ENCODE peak calls at places on chromosomes 1 and 21, in eight cellular contexts. D, W, P, X, Y, M, U and K are unnamed samples.

GRCh38 chr21:31282095-31282709 is 61.9 kb downstream of the TIAM1 start:
- DNase-seq in D (peak; percentile 74), P (no peak), U (no peak), M (no peak), W (peak; percentile 89), Y (peak; percentile 13), X (peak; percentile 78), K (peak; percentile 91)

GRCh38 chr1:12636098-12636950 is 7.6 kb upstream of the AADACL4 start:
- DNase-seq in X (no peak), U (no peak), W (no peak), D (no peak), P (no peak), M (no peak), Y (no peak), K (no peak)

GRCh38 chr1:234475166-234475793 is 3.7 kb downstream of the TARBP1 start:
- DNase-seq in P (no peak), M (no peak), D (no peak), W (no peak), U (peak; percentile 51), X (no peak), Y (no peak), K (no peak)

GRCh38 chr1:110207831-110208230 is 2.3 kb upstream of the KCNC4 start:
- DNase-seq in D (no peak), U (no peak), M (no peak), W (peak; percentile 75), Y (peak; percentile 48), X (no peak), P (no peak), K (no peak)

GRCh38 chr1:188314557-188315137 is 1485.9 kb downstream of the PLA2G4A start:
- DNase-seq in M (no peak), W (no peak), Y (no peak), D (no peak), P (no peak), X (no peak), U (no peak), K (no peak)

GRCh38 chr1:39063191-39063590 is 37.0 kb downstream of the NDUFS5 start:
- DNase-seq in U (no peak), Y (no peak), M (no peak), P (no peak), W (no peak), X (no peak), D (no peak), K (no peak)

GRCh38 chr1:165369255-165369848 is 12.8 kb upstream of the LMX1A start:
- DNase-seq in P (no peak), Y (peak; percentile 48), X (no peak), U (peak; percentile 81), W (peak; percentile 73), M (no peak), D (no peak), K (no peak)

GRCh38 chr21:35231115-35231514 is 182.0 kb upstream of the RUNX1 start:
- DNase-seq in Y (no peak), X (no peak), P (no peak), W (no peak), U (no peak), D (no peak), M (no peak), K (no peak)

GRCh38 chr1:116044071-116044470 is 67.1 kb upstream of the MAB21L3 start:
- DNase-seq in M (no peak), Y (no peak), D (no peak), U (no peak), X (no peak), W (no peak), P (no peak), K (no peak)

GRCh38 chr1:87961992-87962391 is 633.3 kb downstream of the LMO4 start:
- DNase-seq in P (no peak), U (no peak), D (no peak), M (no peak), Y (no peak), W (peak; percentile 54), X (no peak), K (peak; percentile 32)

GRCh38 chr1:156104861-156105546 is 9.5 kb upstream of the LMNA start:
- DNase-seq in Y (no peak), P (peak; percentile 78), D (no peak), U (no peak), X (no peak), M (no peak), W (peak; percentile 86), K (no peak)

GRCh38 chr1:99855914-99856450 is 5.8 kb downstream of the AGL start:
- DNase-seq in D (no peak), X (no peak), U (no peak), M (no peak), P (no peak), Y (no peak), W (peak; percentile 23), K (no peak)

GRCh38 chr1:16006010-16006409 is 2.0 kb downstream of the SRARP start:
- DNase-seq in W (no peak), D (no peak), P (no peak), M (no peak), U (peak; percentile 66), Y (no peak), X (no peak), K (no peak)

GRCh38 chr1:114215426-114215825 is 61.8 kb upstream of the SYT6 start:
- DNase-seq in M (no peak), P (no peak), Y (no peak), D (no peak), U (no peak), X (no peak), W (peak; percentile 35), K (no peak)

GRCh38 chr1:153488731-153489130 is 28.3 kb upstream of the S100A7 start:
- DNase-seq in W (peak; percentile 52), P (peak; percentile 87), U (no peak), X (no peak), Y (no peak), D (peak; percentile 70), M (no peak), K (no peak)

GRCh38 chr1:213603087-213603486 is 384.7 kb upstream of the PROX1 start:
- DNase-seq in Y (no peak), P (no peak), U (no peak), D (no peak), W (no peak), X (no peak), M (no peak), K (no peak)

GRCh38 chr21:26169061-26169610 is 1.4 kb downstream of the APP start:
- DNase-seq in X (no peak), P (peak; percentile 70), Y (peak; percentile 43), M (no peak), W (peak; percentile 75), D (no peak), U (peak; percentile 80), K (no peak)

GRCh38 chr1:5857011-5857410 is 135.2 kb downstream of the NPHP4 start:
- DNase-seq in M (no peak), X (no peak), D (no peak), P (no peak), W (no peak), U (no peak), Y (no peak), K (no peak)
- TF ChIP-seq CTCF in M (no peak), X (no peak), D (no peak), P (no peak), W (no peak), U (no peak), Y (no peak), K (no peak)

GRCh38 chr1:244834596-244835275 is 722 bp upstream of the COX20 start:
- DNase-seq in D (peak; percentile 72), W (peak; percentile 95), M (peak; percentile 97), Y (peak; percentile 71), X (peak; percentile 79), P (peak; percentile 94), U (peak; percentile 97), K (peak; percentile 72)

GRCh38 chr1:244837597-244838258 is 2.3 kb downstream of the COX20 start:
- DNase-seq in W (no peak), X (no peak), D (no peak), U (no peak), M (no peak), Y (no peak), P (no peak), K (no peak)

GRCh38 chr1:244836135-244836521 is 670 bp downstream of the COX20 start:
- DNase-seq in X (no peak), M (no peak), U (no peak), W (peak; percentile 64), D (no peak), Y (peak; percentile 52), P (no peak), K (peak; percentile 2)

GRCh38 chr1:244835276-244836134 is at the start of gene COX20:
- DNase-seq in W (peak; percentile 98), X (peak; percentile 72), U (peak; percentile 97), P (peak; percentile 96), Y (peak; percentile 66), M (peak; percentile 97), D (peak; percentile 38), K (peak; percentile 55)

DNA sequence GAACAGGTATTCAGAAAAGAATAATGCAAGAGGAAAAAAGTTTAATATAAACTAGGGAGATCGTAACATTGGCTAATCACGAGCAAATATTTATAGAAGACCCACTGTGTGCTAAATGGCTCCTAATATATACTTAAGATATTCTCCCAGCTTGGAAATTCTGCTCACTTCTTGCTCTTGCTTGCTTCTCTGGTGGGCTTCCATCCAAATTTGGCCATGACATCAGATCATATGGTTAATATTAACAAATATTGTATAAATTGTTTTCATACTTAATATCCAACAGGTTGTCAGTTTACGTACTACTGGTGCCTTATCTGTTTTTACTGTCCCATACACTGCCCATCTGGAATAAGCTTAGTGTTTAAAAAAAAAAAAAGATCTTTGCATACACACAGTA is 1.1 kb downstream of the COX20 start:
- DNase-seq in Y (no peak), M (no peak), P (no peak), X (no peak), U (no peak), W (peak; percentile 50), D (no peak), K (no peak)
- H3K4me3 ChIP-seq in Y (peak overlapping the region; percentile 69), M (peak overlapping the region; percentile 75), P (peak overlapping the region; percentile 77), X (peak overlapping the region; percentile 65), U (peak overlapping the region; percentile 94), W (peak overlapping the region; percentile 79), D (peak overlapping the region; percentile 81), K (peak overlapping the region; percentile 67)

GRCh38 chr1:151060241-151061011 is at the start of gene MLLT11:
- DNase-seq in M (no peak), U (no peak), X (no peak), W (peak; percentile 69), Y (peak; percentile 66), P (peak; percentile 84), D (no peak), K (no peak)
- TF ChIP-seq CTCF in M (no peak), U (no peak), X (no peak), W (no peak), Y (no peak), P (no peak), D (no peak), K (no peak)

GRCh38 chr1:232953176-232953524 is 2.7 kb downstream of the NTPCR start:
- DNase-seq in D (no peak), X (no peak), W (no peak), M (no peak), Y (no peak), P (no peak), U (no peak), K (no peak)

GRCh38 chr1:232954594-232955365 is 4.4 kb downstream of the NTPCR start:
- DNase-seq in W (no peak), D (no peak), U (no peak), Y (no peak), P (no peak), M (no peak), X (no peak), K (no peak)

GRCh38 chr1:232962761-232963357 is 12.4 kb downstream of the NTPCR start:
- DNase-seq in U (no peak), M (no peak), X (no peak), D (no peak), P (no peak), Y (no peak), W (peak; percentile 47), K (no peak)

GRCh38 chr1:232963366-232963765 is 13.0 kb downstream of the NTPCR start:
- DNase-seq in U (no peak), D (no peak), X (no peak), Y (no peak), P (no peak), W (no peak), M (no peak), K (no peak)

GRCh38 chr1:232958067-232958466 is 7.7 kb downstream of the NTPCR start:
- DNase-seq in M (no peak), Y (no peak), X (no peak), U (no peak), W (no peak), P (no peak), D (no peak), K (no peak)
- H3K4me3 ChIP-seq in M (no peak overlapping the region), Y (no peak overlapping the region), X (no peak overlapping the region), U (no peak overlapping the region), W (no peak overlapping the region), P (no peak overlapping the region), D (no peak overlapping the region), K (no peak overlapping the region)